ENCODE peak calls at places on chromosomes 11 and 22, in seven cellular contexts. R is NB4, Y is stomach, I is sigmoid colon, N is HCT116, K is IMR-90, J is A549. G is an unnamed sample.

GRCh38 chr11:19864141-19865120 is 151.8 kb downstream of the NAV2 start:
- DNase-seq in R (no peak), Y (no peak), I (no peak), N (no peak), K (no peak), J (no peak), G (peak; percentile 54)

GRCh38 chr11:96203567-96204365 is 139.2 kb downstream of the MAML2 start:
- DNase-seq in R (no peak), Y (no peak), I (no peak), N (no peak), K (no peak), J (no peak), G (no peak)

GRCh38 chr22:42344391-42344861 is 74.0 kb upstream of the TCF20 start:
- DNase-seq in R (no peak), Y (peak; percentile 61), I (peak; percentile 89), N (no peak), K (no peak), J (no peak), G (no peak)

GRCh38 chr11:65851811-65852507 is 6.0 kb downstream of the CFL1 start:
- DNase-seq in R (no peak), Y (no peak), I (peak; percentile 50), N (no peak), K (no peak), J (no peak), G (no peak)

GRCh38 chr22:16866167-16866566 is 41.0 kb upstream of the XKR3 start:
- DNase-seq in R (no peak), Y (no peak), I (no peak), N (no peak), K (no peak), J (no peak), G (no peak)

GRCh38 chr11:70194792-70195791 is 8.0 kb upstream of the FADD start:
- DNase-seq in R (no peak), Y (no peak), I (no peak), N (no peak), K (no peak), J (no peak), G (no peak)

GRCh38 chr11:3969613-3970012 is 114.1 kb downstream of the STIM1 start:
- DNase-seq in R (no peak), Y (no peak), I (no peak), N (no peak), K (no peak), J (no peak), G (no peak)

GRCh38 chr22:48488149-48488551 is 1339.5 kb downstream of the BRD1 start:
- DNase-seq in R (no peak), Y (no peak), I (no peak), N (no peak), K (no peak), J (peak; percentile 37), G (no peak)

GRCh38 chr11:17972987-17973386 is 39.9 kb downstream of the SERGEF start:
- DNase-seq in R (peak; percentile 46), Y (no peak), I (peak; percentile 75), N (peak; percentile 60), K (peak; percentile 93), J (peak; percentile 62), G (no peak)

GRCh38 chr11:61870429-61871039 is 20.8 kb downstream of the FADS3 start:
- DNase-seq in R (peak; percentile 79), Y (no peak), I (no peak), N (no peak), K (no peak), J (no peak), G (no peak)

GRCh38 chr11:72924568-72925190 is 110.5 kb downstream of the ATG16L2 start:
- DNase-seq in R (peak; percentile 52), Y (no peak), I (no peak), N (peak; percentile 8), K (peak; percentile 57), J (peak; percentile 43), G (no peak)

GRCh38 chr11:14358729-14359439 is at the start of gene RRAS2:
- DNase-seq in R (peak; percentile 65), Y (peak; percentile 77), I (peak; percentile 86), N (peak; percentile 33), K (peak; percentile 65), J (peak; percentile 78), G (peak; percentile 85)

GRCh38 chr22:22827187-22827948 is 60.2 kb upstream of the IGLL5 start:
- DNase-seq in R (no peak), Y (no peak), I (no peak), N (no peak), K (no peak), J (no peak), G (no peak)

GRCh38 chr11:14669958-14670357 is 26.4 kb downstream of the PDE3B start:
- DNase-seq in R (no peak), Y (no peak), I (no peak), N (no peak), K (no peak), J (no peak), G (no peak)

GRCh38 chr11:87712802-87713202 is 462.4 kb downstream of the RAB38 start:
- DNase-seq in R (no peak), Y (no peak), I (no peak), N (no peak), K (no peak), J (no peak), G (no peak)

GRCh38 chr11:86942212-86942611 is 13.0 kb downstream of the FZD4 start:
- DNase-seq in R (no peak), Y (no peak), I (no peak), N (no peak), K (peak; percentile 29), J (no peak), G (no peak)

GRCh38 chr11:121554552-121554951 is 101.8 kb upstream of the SORL1-AS1 start:
- DNase-seq in R (no peak), Y (no peak), I (no peak), N (no peak), K (no peak), J (no peak), G (no peak)

GRCh38 chr22:37817705-37818311 is 5.4 kb upstream of the GALR3 start:
- DNase-seq in R (peak; percentile 74), Y (peak; percentile 89), I (peak; percentile 90), N (no peak), K (peak; percentile 68), J (peak; percentile 68), G (peak; percentile 84)

GRCh38 chr22:46652081-46652929 is 32.1 kb downstream of the GRAMD4 start:
- DNase-seq in R (peak; percentile 48), Y (no peak), I (no peak), N (no peak), K (peak; percentile 28), J (peak; percentile 88), G (peak; percentile 82)

GRCh38 chr22:46649176-46650077 is 29.2 kb downstream of the GRAMD4 start:
- DNase-seq in R (no peak), Y (peak; percentile 39), I (no peak), N (no peak), K (peak; percentile 71), J (peak; percentile 93), G (peak; percentile 85)

GRCh38 chr22:46651316-46651715 is 31.1 kb downstream of the GRAMD4 start:
- DNase-seq in R (no peak), Y (no peak), I (no peak), N (no peak), K (no peak), J (no peak), G (no peak)

GRCh38 chr22:46652930-46653331 is 32.7 kb downstream of the GRAMD4 start:
- DNase-seq in R (no peak), Y (no peak), I (no peak), N (no peak), K (peak; percentile 35), J (no peak), G (no peak)

GRCh38 chr22:46650078-46650810 is 30.1 kb downstream of the GRAMD4 start:
- DNase-seq in R (no peak), Y (no peak), I (no peak), N (no peak), K (no peak), J (no peak), G (no peak)
- TF ChIP-seq POLR2A in R (no peak), Y (no peak), I (no peak), N (no peak), K (no peak), J (no peak), G (no peak)

GRCh38 chr22:31290494-31291402 is 1.5 kb downstream of the PIK3IP1 start:
- DNase-seq in R (peak; percentile 93), Y (peak; percentile 99), I (peak; percentile 98), N (peak; percentile 61), K (peak; percentile 90), J (peak; percentile 89), G (peak; percentile 98)
- TF ChIP-seq POLR2A in R (peak; percentile 36), Y (no peak), I (peak; percentile 78), N (no peak), K (peak; percentile 87), J (no peak), G (peak; percentile 94)

GRCh38 chr22:46579751-46580449 is 40.3 kb upstream of the GRAMD4 start:
- DNase-seq in R (peak; percentile 31), Y (no peak), I (peak; percentile 56), N (no peak), K (no peak), J (no peak), G (no peak)

GRCh38 chr22:46578251-46578823 is 40.9 kb upstream of the CELSR1 start:
- DNase-seq in R (peak; percentile 28), Y (no peak), I (peak; percentile 64), N (no peak), K (no peak), J (no peak), G (peak; percentile 63)

GRCh38 chr22:46577361-46578249 is 40.2 kb upstream of the CELSR1 start:
- DNase-seq in R (peak; percentile 35), Y (no peak), I (peak; percentile 71), N (no peak), K (no peak), J (no peak), G (peak; percentile 59)

GRCh38 chr22:46580940-46581579 is 39.1 kb upstream of the GRAMD4 start:
- DNase-seq in R (no peak), Y (no peak), I (peak; percentile 40), N (no peak), K (no peak), J (no peak), G (peak; percentile 29)

GRCh38 chr22:46578824-46579561 is 41.2 kb upstream of the GRAMD4 start:
- DNase-seq in R (peak; percentile 34), Y (peak; percentile 57), I (peak; percentile 81), N (no peak), K (peak; percentile 40), J (no peak), G (peak; percentile 75)
- TF ChIP-seq POLR2A in R (no peak), Y (no peak), I (no peak), N (no peak), K (no peak), J (no peak), G (peak; percentile 35)

DNA sequence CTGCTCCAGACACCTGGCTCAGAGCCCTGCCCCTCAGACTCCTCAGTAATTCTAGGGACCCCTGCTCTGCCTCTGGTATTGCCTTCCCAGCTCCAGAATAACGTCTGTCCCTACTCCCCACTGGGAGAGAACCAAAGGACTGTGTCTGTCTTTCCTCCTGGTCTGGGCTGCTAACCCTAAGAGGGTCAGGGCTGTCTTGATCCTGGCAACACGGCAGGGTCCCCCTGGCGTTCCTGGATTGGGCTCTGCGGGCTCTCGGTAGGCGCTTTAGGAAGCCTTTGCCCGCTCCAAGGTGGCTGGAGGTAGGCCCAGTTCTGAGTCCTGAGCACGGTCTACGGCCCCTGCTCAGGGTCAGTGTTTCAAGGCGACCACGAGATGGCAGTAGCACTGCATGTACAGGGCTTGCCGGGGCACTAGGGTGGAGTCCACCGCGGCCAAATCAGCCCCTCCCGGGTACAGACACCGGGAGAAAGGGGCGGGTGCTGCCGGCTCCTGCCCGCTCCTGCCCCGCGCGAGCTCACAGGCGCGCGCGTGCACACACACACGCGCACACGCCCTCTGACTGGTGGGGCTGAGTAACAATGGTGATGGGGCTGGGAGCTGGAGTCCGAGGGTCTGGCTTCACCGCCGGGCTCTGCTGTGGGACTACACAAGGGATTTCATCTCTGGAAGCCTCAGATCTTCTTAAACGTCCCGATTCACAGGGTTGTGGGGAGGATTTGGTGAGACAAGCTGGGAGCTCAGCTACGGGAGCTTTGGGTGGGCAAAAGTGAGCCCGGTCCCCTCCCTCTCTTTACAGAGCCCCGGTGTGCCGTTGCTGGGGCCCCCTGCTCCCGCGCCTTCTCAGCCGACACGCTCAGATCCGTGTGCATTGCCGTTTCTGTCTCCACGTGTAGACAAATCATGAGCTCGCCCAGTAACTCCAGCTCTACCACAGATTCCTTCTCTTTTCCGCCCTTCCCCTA is 30.1 kb upstream of the HMOX1 start:
- DNase-seq in R (peak; percentile 89), Y (peak; percentile 92), I (peak; percentile 98), N (peak; percentile 81), K (peak; percentile 89), J (peak; percentile 91), G (peak; percentile 94)
- TF ChIP-seq POLR2A in R (no peak), Y (no peak), I (no peak), N (peak; percentile 28), K (peak; percentile 60), J (peak; percentile 57), G (no peak)